ENCODE peak calls at places on chromosome 15, in five cellular contexts. D is endodermal cell, K is astrocyte of the spinal cord, C is B cell, F is psoas muscle. A is an unnamed sample.

GRCh38 chr15:89356634-89357298 is 22.1 kb upstream of the POLG start:
- DNase-seq in C (no peak), D (no peak), F (no peak), K (no peak), A (no peak)

GRCh38 chr15:76310470-76311070 is 699 bp downstream of the ETFA start:
- DNase-seq in C (no peak), D (no peak), K (peak), F (no peak), A (peak)

GRCh38 chr15:29438714-29439076 is 169.1 kb upstream of the NSMCE3 start:
- DNase-seq in F (no peak), D (no peak), K (no peak), C (no peak), A (no peak)

GRCh38 chr15:93200448-93201226 is 111.6 kb upstream of the RGMA start:
- DNase-seq in C (no peak), F (peak), D (peak), K (no peak), A (no peak)

GRCh38 chr15:48385031-48385430 is 53.8 kb downstream of the DUT start:
- DNase-seq in C (no peak), K (no peak), D (no peak), F (no peak), A (no peak)

GRCh38 chr15:36278219-36278618 is 301.2 kb upstream of the CDIN1 start:
- DNase-seq in K (peak), D (peak), F (no peak), C (no peak), A (no peak)

GRCh38 chr15:65862682-65863081 is 6.6 kb upstream of the RAB11A start:
- DNase-seq in K (peak), F (no peak), D (peak), C (peak), A (peak)

GRCh38 chr15:29792426-29793159 is 29.7 kb downstream of the TJP1 start:
- DNase-seq in C (no peak), D (no peak), F (no peak), K (peak), A (no peak)

GRCh38 chr15:78212008-78212407 is 22.4 kb downstream of the ACSBG1 start:
- DNase-seq in C (no peak), F (no peak), K (no peak), D (no peak), A (no peak)

GRCh38 chr15:63038926-63039673 is 3.4 kb upstream of the TPM1 start:
- DNase-seq in C (no peak), K (peak), D (no peak), F (no peak), A (no peak)

GRCh38 chr15:90691982-90692773 is 25.0 kb upstream of the BLM start:
- DNase-seq in F (no peak), K (no peak), D (no peak), C (no peak), A (no peak)

GRCh38 chr15:40087095-40087805 is 21.4 kb downstream of the BMF start:
- DNase-seq in D (peak), F (no peak), K (no peak), C (no peak), A (no peak)

GRCh38 chr15:93005133-93005532 is 83.9 kb downstream of the RGMA start:
- DNase-seq in D (no peak), F (no peak), K (no peak), C (no peak), A (no peak)

GRCh38 chr15:82715003-82715402 is 5.3 kb upstream of the AP3B2 start:
- DNase-seq in K (no peak), D (no peak), C (no peak), F (no peak), A (no peak)

GRCh38 chr15:85009435-85009834 is 27.8 kb downstream of the PDE8A start:
- DNase-seq in C (no peak), F (no peak), K (no peak), D (no peak), A (no peak)

GRCh38 chr15:85011210-85011571 is 29.5 kb downstream of the PDE8A start:
- DNase-seq in F (no peak), D (no peak), C (no peak), K (no peak), A (no peak)

GRCh38 chr15:85010114-85010471 is 28.4 kb downstream of the PDE8A start:
- DNase-seq in K (no peak), D (no peak), C (no peak), F (no peak), A (no peak)

GRCh38 chr15:85008474-85009260 is 27.0 kb downstream of the PDE8A start:
- DNase-seq in F (no peak), K (no peak), D (no peak), C (no peak), A (no peak)

GRCh38 chr15:85010472-85011209 is 29.0 kb downstream of the PDE8A start:
- DNase-seq in D (no peak), C (no peak), K (no peak), F (no peak), A (no peak)
- TF ChIP-seq CTCF in D (peak), C (peak), K (no peak), F (peak), A (peak)

GRCh38 chr15:96585634-96586386 is 255.3 kb downstream of the NR2F2 start:
- DNase-seq in K (peak), F (no peak), C (no peak), D (no peak), A (no peak)
- TF ChIP-seq CTCF in K (peak), F (peak), C (no peak), D (peak), A (no peak)

GRCh38 chr15:60339236-60339635 is 58.5 kb downstream of the ANXA2 start:
- DNase-seq in C (no peak), F (no peak), K (no peak), D (no peak), A (no peak)
- TF ChIP-seq CTCF in C (no peak), F (no peak), K (no peak), D (no peak), A (no peak)

DNA sequence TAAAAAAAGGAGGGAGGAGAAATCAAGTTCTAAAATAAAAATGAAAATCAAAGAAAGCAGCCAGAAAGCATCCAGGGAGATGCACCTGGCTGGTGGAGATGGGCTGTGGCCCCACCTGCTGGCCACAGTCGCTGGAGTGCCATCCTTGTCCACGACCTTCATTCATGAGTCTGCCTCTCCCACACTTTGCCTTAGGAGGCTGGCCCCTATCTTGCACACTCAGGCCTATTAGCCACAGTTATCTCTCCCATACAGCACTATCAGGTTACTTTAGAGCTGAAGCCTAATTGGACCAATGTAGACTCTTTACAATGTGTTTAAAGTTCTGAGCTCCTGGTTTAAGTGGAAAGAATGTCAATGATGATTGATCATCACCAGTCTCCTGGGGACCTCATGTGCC is 392.0 kb upstream of the RORA start:
- DNase-seq in F (peak), K (no peak), C (no peak), D (peak), A (peak)
- TF ChIP-seq CTCF in F (peak), K (peak), C (no peak), D (peak), A (peak)

DNA sequence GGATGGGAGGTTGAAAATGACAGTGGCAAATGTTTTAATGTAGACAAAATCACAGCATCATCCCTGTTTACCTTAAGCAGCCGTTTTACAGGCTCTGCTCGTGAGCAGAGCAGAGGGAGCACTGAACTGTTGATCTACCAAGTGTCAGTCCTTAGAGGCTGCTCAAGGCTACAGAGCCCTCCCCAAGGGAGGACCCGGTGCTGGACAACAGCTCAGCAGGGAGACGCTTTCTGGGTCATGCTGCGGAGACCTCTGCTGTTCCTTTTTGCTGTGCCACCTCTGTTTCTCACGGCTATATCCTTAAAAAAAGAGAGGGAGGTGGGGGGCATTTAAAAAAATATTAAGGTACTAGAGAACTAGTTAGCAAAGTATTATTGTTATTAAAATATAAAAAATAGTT is 400.2 kb downstream of the GABRB3 start:
- DNase-seq in D (no peak), K (no peak), C (no peak), F (no peak), A (no peak)
- TF ChIP-seq CTCF in D (no peak), K (no peak), C (no peak), F (no peak), A (no peak)

DNA sequence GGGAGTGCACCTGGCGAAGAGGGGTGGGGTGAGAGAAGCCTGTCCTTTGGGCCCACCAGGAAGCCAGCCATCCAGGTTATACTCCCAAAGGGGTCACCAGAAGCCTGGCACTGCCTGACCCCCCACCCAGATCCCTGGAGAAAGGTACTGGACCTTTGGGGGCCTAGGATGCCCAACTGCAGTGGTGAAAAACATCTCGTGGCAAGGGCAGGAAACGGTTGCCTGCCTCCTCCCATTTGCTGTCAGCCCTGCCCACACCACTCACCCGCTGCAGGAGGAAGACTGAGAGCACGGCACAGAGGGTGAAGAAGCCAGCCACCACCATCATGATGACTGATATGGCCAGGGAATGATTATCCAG is 2.2 kb upstream of the ULK3 start:
- DNase-seq in D (no peak), F (no peak), K (no peak), C (no peak), A (no peak)
- TF ChIP-seq CTCF in D (no peak), F (no peak), K (no peak), C (no peak), A (no peak)

DNA sequence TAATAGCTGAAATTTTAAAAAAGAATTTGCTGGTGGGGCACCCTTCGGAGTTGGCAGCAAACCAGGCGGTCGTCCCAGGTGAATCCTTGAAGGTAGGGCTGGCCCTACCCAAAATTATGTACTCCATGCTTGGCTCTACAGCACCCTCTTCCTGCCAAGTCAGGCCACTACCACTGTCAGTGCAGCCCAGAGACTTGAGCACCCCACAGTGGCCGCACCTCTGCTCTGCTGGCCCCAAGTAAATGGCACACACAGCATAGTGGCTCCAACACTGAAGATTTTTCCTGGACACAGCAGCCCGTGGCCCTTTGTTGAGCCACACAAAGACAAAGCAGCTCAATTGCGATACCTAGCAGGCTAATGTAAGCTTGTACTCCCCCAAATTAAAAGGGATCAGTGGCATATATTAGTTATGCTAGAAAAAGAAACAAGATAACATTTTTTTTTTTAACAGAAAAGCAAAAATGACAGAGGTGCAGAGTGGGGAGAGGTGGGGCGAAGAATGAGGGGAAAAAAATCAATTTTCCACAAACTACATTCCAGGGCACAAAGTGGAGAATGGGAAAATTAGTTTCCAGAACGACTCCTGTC is 250.5 kb downstream of the UACA start:
- DNase-seq in D (peak), F (no peak), K (peak), C (peak), A (no peak)
- TF ChIP-seq CTCF in D (peak), F (no peak), K (peak), C (peak), A (peak)

DNA sequence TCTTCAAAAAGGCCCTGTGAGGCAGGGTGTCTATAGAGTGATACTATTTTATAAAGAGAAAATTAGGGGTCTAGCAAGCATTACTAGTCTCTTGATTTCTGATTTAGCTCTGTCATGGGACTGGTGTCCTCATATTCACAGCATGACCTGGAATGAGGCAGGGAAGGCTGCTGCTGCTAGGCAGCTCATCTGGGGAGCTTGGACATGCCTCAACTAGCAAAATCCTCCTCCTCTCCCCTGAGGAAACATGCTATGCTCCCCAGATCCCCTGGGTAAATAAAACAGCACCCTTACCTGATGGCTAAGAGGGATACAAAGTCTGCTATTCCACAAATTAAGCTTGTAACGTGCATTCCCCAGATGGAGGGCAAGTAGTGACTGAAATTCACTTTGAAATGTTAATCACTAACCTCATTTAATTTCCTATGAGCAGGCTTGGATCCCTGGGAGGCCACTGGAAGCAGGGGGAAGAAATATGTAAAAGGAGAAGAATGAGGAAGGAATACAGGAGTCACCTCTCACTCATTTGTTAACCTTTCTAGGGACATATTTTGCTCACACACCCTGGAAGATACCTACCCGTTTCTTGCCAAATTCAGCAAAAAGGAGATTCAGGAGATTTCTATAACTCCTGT is 709.4 kb downstream of the SQOR start:
- DNase-seq in D (no peak), K (no peak), C (no peak), F (no peak), A (no peak)
- TF ChIP-seq CTCF in D (no peak), K (no peak), C (no peak), F (no peak), A (no peak)

GRCh38 chr15:64354683-64355558 is 1.1 kb downstream of the CSNK1G1 start:
- DNase-seq in K (no peak), F (no peak), D (no peak), C (no peak), A (no peak)

GRCh38 chr15:64361259-64361658 is 5.3 kb upstream of the CSNK1G1 start:
- DNase-seq in D (no peak), F (no peak), K (no peak), C (no peak), A (no peak)

GRCh38 chr15:64356443-64357040 is 569 bp upstream of the CSNK1G1 start:
- DNase-seq in F (no peak), K (no peak), D (no peak), C (no peak), A (no peak)

GRCh38 chr15:64351265-64351664 is 4.7 kb downstream of the CSNK1G1 start:
- DNase-seq in C (no peak), F (no peak), K (no peak), D (no peak), A (no peak)

GRCh38 chr15:64355559-64356442 is at the start of gene CSNK1G1:
- DNase-seq in K (peak), F (peak), C (peak), D (peak), A (peak)
- TF ChIP-seq CTCF in K (no peak), F (no peak), C (no peak), D (no peak), A (no peak)

A was measured in nephron progenitor cell.